ENCODE peak calls at places on chromosomes 3 and 15, in eight cellular contexts. U is A549, Z is breast epithelium, J is GM12892, T is body of pancreas, V is HCT116, M is IMR-90, G is sigmoid colon. D is an unnamed sample.

GRCh38 chr3:108096506-108097325 is 5.9 kb upstream of the CD47 start:
- DNase-seq in M (no peak), J (no peak), G (no peak), U (no peak), Z (no peak), T (peak), V (no peak), D (no peak)

GRCh38 chr3:189355481-189356201 is 183.9 kb downstream of the TPRG1 start:
- DNase-seq in V (peak), G (no peak), J (no peak), Z (no peak), M (peak), T (no peak), U (peak), D (peak)

GRCh38 chr3:20608054-20608738 is 422.2 kb upstream of the SGO1 start:
- DNase-seq in U (no peak), Z (no peak), V (no peak), M (no peak), G (no peak), T (no peak), J (no peak), D (no peak)

GRCh38 chr3:40877651-40878463 is 321.4 kb upstream of the CTNNB1 start:
- DNase-seq in U (no peak), T (peak), J (no peak), Z (peak), M (no peak), G (peak), V (no peak), D (peak)

GRCh38 chr3:69368129-69368741 is 17.7 kb downstream of the FRMD4B start:
- DNase-seq in Z (no peak), G (no peak), J (peak), V (no peak), U (no peak), M (no peak), T (no peak), D (peak)

GRCh38 chr3:15460891-15461524 is 33.6 kb downstream of the EAF1 start:
- DNase-seq in Z (no peak), M (no peak), G (no peak), T (no peak), V (no peak), U (no peak), J (no peak), D (no peak)

GRCh38 chr3:64220161-64220560 is 5.1 kb downstream of the PRICKLE2 start:
- DNase-seq in U (no peak), T (no peak), J (no peak), Z (no peak), G (no peak), M (peak), V (no peak), D (no peak)

GRCh38 chr3:74532446-74532845 is 82.0 kb downstream of the CNTN3 start:
- DNase-seq in T (no peak), U (no peak), G (no peak), J (no peak), V (no peak), Z (no peak), M (peak), D (no peak)

GRCh38 chr15:72118400-72118978 is at the start of gene SENP8:
- DNase-seq in J (peak), G (no peak), V (no peak), T (no peak), U (peak), Z (no peak), M (no peak), D (no peak)

GRCh38 chr3:81666502-81667121 is 94.8 kb downstream of the GBE1 start:
- DNase-seq in M (peak), G (no peak), U (no peak), Z (no peak), V (no peak), T (no peak), J (no peak), D (no peak)

GRCh38 chr3:21825684-21826083 is 74.7 kb upstream of the ZNF385D start:
- DNase-seq in Z (no peak), M (no peak), J (no peak), V (no peak), U (no peak), T (no peak), G (no peak), D (no peak)

GRCh38 chr3:111936967-111937366 is 41.9 kb upstream of the ABHD10 start:
- DNase-seq in Z (no peak), U (no peak), J (no peak), M (peak), T (no peak), G (no peak), V (no peak), D (no peak)

GRCh38 chr15:28936081-28936480 is 50.3 kb downstream of the APBA2 start:
- DNase-seq in U (no peak), J (no peak), V (no peak), Z (no peak), T (no peak), M (no peak), G (peak), D (no peak)

GRCh38 chr15:94205366-94205765 is 26.0 kb upstream of the MCTP2 start:
- DNase-seq in T (no peak), V (no peak), J (no peak), M (peak), Z (no peak), G (no peak), U (no peak), D (no peak)

GRCh38 chr3:186760883-186761447 is 22.4 kb upstream of the EIF4A2 start:
- DNase-seq in G (no peak), V (no peak), T (no peak), Z (no peak), J (no peak), U (no peak), M (no peak), D (no peak)

GRCh38 chr3:64291345-64291744 is 66.1 kb upstream of the PRICKLE2 start:
- DNase-seq in U (peak), M (peak), Z (no peak), J (no peak), V (no peak), G (peak), T (peak), D (peak)

GRCh38 chr15:71275098-71275497 is 159.8 kb downstream of the THSD4 start:
- DNase-seq in G (no peak), J (no peak), V (no peak), T (no peak), M (peak), U (no peak), Z (no peak), D (no peak)

GRCh38 chr15:63595066-63595465 is 2.1 kb upstream of the FBXL22 start:
- DNase-seq in T (no peak), J (no peak), V (no peak), G (peak), M (no peak), U (no peak), Z (no peak), D (no peak)

GRCh38 chr3:115022214-115022613 is 124.9 kb downstream of the ZBTB20 start:
- DNase-seq in T (no peak), J (no peak), U (no peak), M (peak), G (no peak), Z (no peak), V (no peak), D (no peak)

GRCh38 chr3:197881601-197882000 is 68.4 kb upstream of the RPL35A start:
- DNase-seq in G (no peak), V (no peak), Z (no peak), M (no peak), J (no peak), U (no peak), T (no peak), D (no peak)

GRCh38 chr3:196287066-196287404 is 491 bp downstream of the PCYT1A start:
- DNase-seq in J (no peak), U (peak), G (peak), Z (no peak), V (no peak), T (peak), M (no peak), D (no peak)

GRCh38 chr15:64224508-64224907 is 61.7 kb upstream of the PPIB start:
- DNase-seq in T (peak), U (no peak), G (peak), J (no peak), Z (no peak), M (peak), V (no peak), D (no peak)

GRCh38 chr3:75192065-75192658 is 472.0 kb upstream of the FRG2C start:
- DNase-seq in G (no peak), J (no peak), U (peak), M (peak), Z (no peak), V (peak), T (peak), D (peak)

GRCh38 chr3:3798641-3799113 is 554 bp upstream of the LRRN1 start:
- DNase-seq in U (no peak), Z (peak), G (no peak), M (no peak), T (peak), J (peak), V (no peak), D (peak)

GRCh38 chr15:89206908-89207331 is 14.5 kb downstream of the RLBP1 start:
- DNase-seq in T (peak), V (peak), U (peak), M (peak), G (peak), Z (peak), J (peak), D (peak)

GRCh38 chr3:30596161-30596560 is 10.2 kb upstream of the TGFBR2 start:
- DNase-seq in T (no peak), G (no peak), U (peak), M (no peak), J (no peak), V (peak), Z (no peak), D (no peak)

GRCh38 chr3:151011427-151011826 is 38.9 kb upstream of the CLRN1 start:
- DNase-seq in G (no peak), Z (no peak), M (peak), U (no peak), T (no peak), J (no peak), V (no peak), D (no peak)

GRCh38 chr3:32200490-32200889 is 38.0 kb upstream of the CMTM8 start:
- DNase-seq in M (no peak), J (no peak), V (no peak), U (no peak), Z (no peak), G (peak), T (peak), D (no peak)

GRCh38 chr3:78368576-78369345 is 1328.9 kb downstream of the ROBO2 start:
- DNase-seq in U (no peak), G (no peak), T (no peak), J (no peak), M (no peak), V (no peak), Z (no peak), D (no peak)

GRCh38 chr15:71532994-71533393 is 277.4 kb upstream of the NR2E3 start:
- DNase-seq in G (no peak), T (no peak), J (no peak), Z (no peak), M (no peak), V (peak), U (peak), D (no peak)

GRCh38 chr3:9384141-9384828 is 13.1 kb upstream of the SETD5 start:
- DNase-seq in V (no peak), Z (no peak), J (no peak), M (peak), G (no peak), T (no peak), U (no peak), D (no peak)
- TF ChIP-seq POLR2A in V (no peak), Z (no peak), J (peak), M (no peak), G (no peak), T (no peak), U (no peak), D (no peak)

GRCh38 chr3:50230106-50230832 is 5.7 kb upstream of the GNAI2 start:
- DNase-seq in U (no peak), V (no peak), J (no peak), T (no peak), G (no peak), M (no peak), Z (no peak), D (no peak)

GRCh38 chr3:50224639-50225038 is 11.4 kb upstream of the GNAI2 start:
- DNase-seq in J (no peak), M (no peak), G (no peak), U (no peak), V (no peak), T (no peak), Z (no peak), D (no peak)

GRCh38 chr3:50229490-50229889 is 6.5 kb upstream of the GNAI2 start:
- DNase-seq in G (no peak), M (no peak), U (no peak), Z (no peak), T (peak), J (no peak), V (no peak), D (no peak)

GRCh38 chr3:50226888-50227389 is 9.1 kb upstream of the GNAI2 start:
- DNase-seq in U (peak), J (no peak), T (no peak), V (peak), G (peak), M (no peak), Z (no peak), D (peak)

GRCh38 chr3:50227390-50228183 is 8.4 kb upstream of the GNAI2 start:
- DNase-seq in G (peak), Z (peak), U (peak), V (peak), M (peak), T (peak), J (peak), D (peak)
- TF ChIP-seq POLR2A in G (peak), Z (no peak), U (no peak), V (peak), M (peak), T (peak), J (peak), D (peak)

DNA sequence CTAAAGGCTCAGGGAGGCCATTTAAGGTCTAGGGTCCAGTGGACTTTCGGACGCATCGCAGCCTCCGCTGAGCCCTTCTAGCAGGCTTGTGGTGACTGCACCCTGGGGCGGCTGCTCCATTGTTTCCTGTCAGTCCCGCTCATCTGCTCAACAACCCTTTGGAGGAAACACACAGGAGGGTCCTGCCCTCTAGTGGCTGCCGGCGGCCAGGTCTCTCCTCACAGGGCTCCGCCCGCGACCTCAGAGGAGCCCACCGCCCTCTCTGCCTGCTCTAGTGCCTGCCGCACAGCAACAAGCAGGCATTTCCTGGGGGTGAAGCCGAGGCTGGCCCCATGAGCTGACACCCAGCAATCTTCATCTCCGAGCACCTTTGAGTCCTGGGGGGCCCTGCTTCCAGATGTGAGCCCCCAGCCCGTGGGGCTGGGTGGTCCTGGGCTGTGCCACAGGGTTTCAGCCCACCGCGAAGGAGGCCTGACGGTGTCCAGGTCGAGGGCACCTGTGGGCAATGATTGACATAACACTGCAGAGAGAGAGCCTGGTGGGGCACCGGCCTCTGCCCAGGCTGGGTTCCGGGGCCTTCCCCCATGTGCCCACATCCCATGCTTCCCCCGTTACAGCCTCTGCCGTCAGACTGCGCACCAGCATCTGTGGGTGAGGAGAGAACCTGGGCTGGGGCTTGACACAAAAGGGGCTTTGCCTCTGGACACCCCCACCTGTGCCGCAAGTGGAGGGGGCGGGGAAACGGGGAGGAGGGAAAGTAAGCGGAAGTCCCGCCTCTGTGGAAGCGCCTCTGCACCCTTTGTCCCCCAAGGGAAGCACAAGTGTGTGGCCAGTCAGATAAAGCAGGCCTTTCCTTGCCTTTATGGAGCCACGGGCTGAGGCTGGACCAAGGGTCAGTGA is 27.0 kb upstream of the SFMBT1 start:
- DNase-seq in U (peak), J (peak), M (peak), V (peak), Z (peak), T (peak), G (peak), D (peak)
- TF ChIP-seq POLR2A in U (no peak), J (peak), M (no peak), V (peak), Z (no peak), T (peak), G (no peak), D (peak)

DNA sequence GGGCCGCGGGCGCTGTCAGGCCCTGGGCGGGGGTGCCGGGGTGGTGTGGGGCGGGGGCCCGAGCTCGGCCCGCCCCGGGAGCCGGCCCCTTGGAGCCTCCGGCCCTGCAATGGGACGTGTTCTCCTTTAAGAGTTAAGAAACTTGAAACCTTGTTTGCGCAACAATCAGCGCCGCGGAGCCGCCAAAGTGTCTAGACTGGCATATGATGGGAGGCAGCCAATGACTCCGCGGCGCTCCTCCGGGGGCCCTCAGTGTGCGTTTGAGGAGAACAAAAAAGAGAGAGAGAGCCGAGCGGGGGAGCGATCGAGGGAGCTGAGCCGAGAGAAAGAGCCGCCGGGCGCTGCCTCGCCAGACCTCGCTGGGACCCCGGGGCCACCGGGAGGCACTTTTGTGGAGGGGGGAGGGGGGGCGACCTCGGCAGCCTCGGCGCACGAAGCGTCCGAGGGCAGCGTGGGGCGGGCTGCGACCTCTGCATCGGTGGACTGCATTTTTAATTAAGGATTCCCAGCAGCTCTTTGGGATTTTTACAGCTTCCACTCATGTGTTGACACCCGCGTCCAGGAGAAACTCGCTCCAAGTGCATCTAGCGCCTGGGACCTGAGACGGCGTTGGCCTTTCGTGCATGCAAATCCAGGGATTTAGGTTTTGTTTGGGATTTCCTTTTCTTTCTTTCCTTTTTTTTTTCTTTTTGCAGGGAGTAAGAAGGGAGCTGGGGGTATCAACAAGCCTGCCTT is at the start of gene SMAD6:
- DNase-seq in J (peak), M (peak), G (peak), V (peak), T (peak), Z (peak), U (peak), D (peak)
- TF ChIP-seq POLR2A in J (no peak), M (peak), G (no peak), V (peak), T (peak), Z (peak), U (peak), D (peak)

GRCh38 chr15:69317392-69317841 is 18.7 kb downstream of the PAQR5 start:
- DNase-seq in U (no peak), J (no peak), Z (no peak), T (no peak), V (no peak), M (no peak), G (no peak), D (peak)
- TF ChIP-seq POLR2A in U (no peak), J (no peak), Z (no peak), T (no peak), V (no peak), M (no peak), G (no peak), D (peak)

GRCh38 chr15:90883971-90884718 is at the start of gene FES:
- DNase-seq in G (peak), T (peak), Z (peak), V (no peak), J (no peak), U (no peak), M (peak), D (peak)
- TF ChIP-seq POLR2A in G (no peak), T (peak), Z (no peak), V (no peak), J (no peak), U (no peak), M (no peak), D (peak)